ENCODE peak calls at places on chromosomes 7 and 10, in five cellular contexts. U is posterior vena cava, T is neural crest cell, E is left kidney, Q is NCI-H1092. A is an unnamed sample.

GRCh38 chr10:114933588-114933987 is 4.4 kb upstream of the TRUB1 start:
- DNase-seq in U (no peak), T (no peak), E (no peak), Q (no peak), A (no peak)

GRCh38 chr7:162583-163297 is 29.6 kb upstream of the FAM20C start:
- DNase-seq in U (peak; percentile 44), T (no peak), E (peak; percentile 71), Q (no peak), A (no peak)

GRCh38 chr10:117131390-117132327 is 6.4 kb downstream of the VAX1 start:
- DNase-seq in U (no peak), T (no peak), E (peak; percentile 54), Q (no peak), A (no peak)

GRCh38 chr10:80136134-80136571 is 3.6 kb downstream of the PLAC9 start:
- DNase-seq in U (peak; percentile 97), T (no peak), E (peak; percentile 71), Q (no peak), A (peak; percentile 84)

GRCh38 chr7:101287032-101287431 is 34.6 kb downstream of the IFT22 start:
- DNase-seq in U (no peak), T (no peak), E (no peak), Q (no peak), A (no peak)

GRCh38 chr10:5629789-5630436 is 36.5 kb downstream of the ASB13 start:
- DNase-seq in U (peak; percentile 93), T (peak; percentile 87), E (peak; percentile 86), Q (peak; percentile 54), A (peak; percentile 46)

GRCh38 chr7:123635551-123636359 is 19.9 kb upstream of the LMOD2 start:
- DNase-seq in U (no peak), T (no peak), E (peak; percentile 41), Q (no peak), A (no peak)

GRCh38 chr7:21125297-21125696 is 302.6 kb upstream of the SP4 start:
- DNase-seq in U (no peak), T (no peak), E (no peak), Q (no peak), A (no peak)

GRCh38 chr10:45438457-45439090 is 64.6 kb downstream of the ALOX5 start:
- DNase-seq in U (no peak), T (no peak), E (no peak), Q (no peak), A (no peak)

A was measured in AG09309.